ENCODE peak calls at places on chromosomes 16 and 17, in eight cellular contexts. H, F, C, L, K, B, X and T are unnamed samples.

GRCh38 chr17:77442976-77443742 is 302.4 kb downstream of the SEC14L1 start:
- DNase-seq in K (no peak), B (no peak), C (no peak), H (no peak), X (no peak), L (no peak), F (no peak), T (no peak)

GRCh38 chr17:66964083-66964771 is at the start of gene CACNG4:
- DNase-seq in L (no peak), H (no peak), F (no peak), B (peak; percentile 75), K (peak; percentile 21), X (no peak), C (no peak), T (no peak)

GRCh38 chr17:2259769-2260536 is 43.6 kb downstream of the SMG6 start:
- DNase-seq in F (no peak), C (no peak), B (no peak), X (peak; percentile 89), K (no peak), H (no peak), L (peak; percentile 54), T (no peak)

GRCh38 chr17:27976331-27976730 is 66.1 kb upstream of the NLK start:
- DNase-seq in C (no peak), K (no peak), X (no peak), H (no peak), B (no peak), L (peak; percentile 60), F (no peak), T (no peak)

GRCh38 chr16:86827521-86827920 is 249.2 kb downstream of the FOXL1 start:
- DNase-seq in C (no peak), F (no peak), B (no peak), X (no peak), H (no peak), K (no peak), L (no peak), T (no peak)

GRCh38 chr17:29677139-29677834 is 54.6 kb upstream of the CORO6 start:
- DNase-seq in B (no peak), H (no peak), C (no peak), F (no peak), K (no peak), L (no peak), X (no peak), T (no peak)

GRCh38 chr16:347203-347602 is 5.3 kb downstream of the AXIN1 start:
- DNase-seq in F (no peak), B (no peak), K (no peak), H (no peak), C (no peak), L (no peak), X (no peak), T (no peak)

GRCh38 chr17:8056232-8056975 is 17.5 kb downstream of the ALOX15B start:
- DNase-seq in K (no peak), H (no peak), X (no peak), L (peak; percentile 67), C (no peak), B (no peak), F (no peak), T (peak; percentile 90)

GRCh38 chr16:86363057-86363490 is 147.3 kb upstream of the FOXF1 start:
- DNase-seq in C (no peak), F (no peak), L (peak; percentile 91), B (no peak), H (no peak), K (no peak), X (no peak), T (no peak)

GRCh38 chr17:73342057-73342522 is 30.3 kb upstream of the CDC42EP4 start:
- DNase-seq in K (no peak), F (peak; percentile 85), H (peak; percentile 93), B (peak; percentile 63), X (no peak), L (peak; percentile 90), C (peak; percentile 67), T (no peak)

GRCh38 chr17:40828454-40829039 is 6.1 kb upstream of the KRT10 start:
- DNase-seq in H (no peak), K (no peak), L (peak; percentile 71), B (no peak), F (no peak), C (no peak), X (no peak), T (no peak)
- TF ChIP-seq CTCF in H (no peak), K (no peak), L (no peak), B (no peak), F (no peak), C (no peak), X (no peak), T (no peak)

GRCh38 chr16:64648282-64648681 is 473.6 kb downstream of the CDH11 start:
- DNase-seq in K (no peak), X (no peak), H (no peak), F (no peak), L (no peak), C (no peak), B (no peak), T (no peak)
- TF ChIP-seq CTCF in K (no peak), X (no peak), H (no peak), F (no peak), L (no peak), C (no peak), B (no peak), T (no peak)

GRCh38 chr16:65126845-65127624 is 5.2 kb upstream of the CDH11 start:
- DNase-seq in F (no peak), L (no peak), C (no peak), K (no peak), X (no peak), B (no peak), H (no peak), T (no peak)
- TF ChIP-seq CTCF in F (no peak), L (peak; percentile 41), C (peak; percentile 26), K (peak; percentile 47), X (peak; percentile 35), B (peak; percentile 56), H (no peak), T (peak; percentile 11)

DNA sequence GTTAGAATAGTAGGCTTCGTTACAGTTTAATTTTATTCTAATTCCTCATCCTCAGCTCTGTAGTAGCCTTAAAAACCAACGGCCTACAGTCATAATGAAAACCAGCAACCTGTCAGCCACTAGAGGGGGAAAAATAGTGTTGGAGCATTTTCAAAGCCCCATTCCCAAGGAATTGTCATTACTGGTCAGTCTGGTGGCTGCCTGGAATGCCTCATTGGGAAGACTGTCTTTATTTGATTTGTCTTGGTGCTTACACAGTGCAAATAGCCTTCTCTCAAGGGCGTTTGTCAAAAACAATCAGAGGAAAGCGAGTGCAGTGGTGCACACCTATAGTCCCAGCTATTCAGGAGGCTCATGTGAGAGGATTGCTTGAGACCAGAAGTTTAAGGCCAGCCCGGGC is 4.7 kb downstream of the LPCAT2 start:
- DNase-seq in K (no peak), C (no peak), L (no peak), H (no peak), F (no peak), X (no peak), B (no peak), T (no peak)
- TF ChIP-seq CTCF in K (no peak), C (no peak), L (peak; percentile 31), H (no peak), F (no peak), X (no peak), B (no peak), T (no peak)

GRCh38 chr16:24689128-24689527 is 40.3 kb upstream of the TNRC6A start:
- DNase-seq in F (no peak), B (peak; percentile 31), L (peak; percentile 48), H (peak; percentile 85), C (no peak), X (no peak), K (no peak), T (no peak)
- TF ChIP-seq CTCF in F (no peak), B (peak; percentile 69), L (peak; percentile 85), H (peak; percentile 82), C (peak; percentile 59), X (peak; percentile 18), K (peak; percentile 69), T (no peak)

GRCh38 chr16:69111831-69112230 is 6.4 kb downstream of the HAS3 start:
- DNase-seq in L (no peak), C (no peak), B (no peak), F (no peak), X (no peak), K (no peak), H (no peak), T (no peak)
- TF ChIP-seq CTCF in L (no peak), C (no peak), B (no peak), F (no peak), X (no peak), K (no peak), H (no peak), T (no peak)